ENCODE peak calls at places on chromosomes 12 and 14, in nine cellular contexts. O is suprapubic skin; B is endodermal cell; E is substantia nigra; X is Panc1; A is K562; D is body of pancreas; V is effector memory CD4-positive, alpha-beta T cell; I is Karpas-422. L is an unnamed sample.

GRCh38 chr14:37597538-37598084 is 2.2 kb downstream of the TTC6 start:
- DNase-seq in X (no peak), I (no peak), O (peak), B (peak), D (no peak), A (no peak), V (no peak), E (no peak), L (no peak)

GRCh38 chr12:2412305-2412643 is 359.5 kb downstream of the CACNA1C start:
- DNase-seq in O (no peak), V (no peak), A (peak), I (no peak), D (no peak), E (no peak), B (peak), X (no peak), L (no peak)

GRCh38 chr12:105322070-105322469 is 8.4 kb upstream of the C12orf75 start:
- DNase-seq in B (no peak), X (no peak), E (no peak), D (no peak), I (no peak), O (no peak), V (no peak), A (no peak), L (no peak)

GRCh38 chr14:101556131-101556530 is 5.2 kb upstream of the DIO3 start:
- DNase-seq in X (no peak), I (no peak), V (no peak), D (no peak), O (no peak), A (no peak), E (no peak), B (no peak), L (no peak)

GRCh38 chr14:70822706-70823185 is 13.4 kb upstream of the MAP3K9 start:
- DNase-seq in I (no peak), A (no peak), E (no peak), O (no peak), X (no peak), D (peak), B (peak), V (no peak), L (no peak)

GRCh38 chr12:6684609-6685008 is 4.6 kb downstream of the ZNF384 start:
- DNase-seq in A (peak), X (no peak), I (peak), O (no peak), B (peak), E (no peak), V (no peak), D (no peak), L (no peak)

GRCh38 chr12:122865268-122866231 is 30.3 kb downstream of the HIP1R start:
- DNase-seq in D (peak), X (no peak), V (no peak), B (peak), E (no peak), A (peak), I (peak), O (peak), L (no peak)

GRCh38 chr12:6829532-6830220 is 1.5 kb downstream of the P3H3 start:
- DNase-seq in O (no peak), B (no peak), V (no peak), D (peak), I (no peak), X (no peak), A (no peak), E (no peak), L (no peak)

GRCh38 chr14:44736326-44736725 is 225.4 kb downstream of the KLHL28 start:
- DNase-seq in V (no peak), B (no peak), I (no peak), O (no peak), E (no peak), A (no peak), D (no peak), X (no peak), L (no peak)

GRCh38 chr12:23803547-23803946 is 145.9 kb downstream of the SOX5 start:
- DNase-seq in D (no peak), X (no peak), A (no peak), I (no peak), O (no peak), V (no peak), B (no peak), E (no peak), L (no peak)

GRCh38 chr14:77584809-77585208 is 31.6 kb downstream of the SPTLC2 start:
- DNase-seq in X (no peak), O (no peak), D (no peak), B (no peak), A (no peak), E (no peak), V (no peak), I (no peak), L (no peak)

GRCh38 chr14:49586673-49587460 is 687 bp upstream of the RPS29 start:
- DNase-seq in I (peak), B (peak), A (peak), O (no peak), V (peak), X (peak), D (no peak), E (no peak), L (no peak)

GRCh38 chr14:64880382-64881121 is 845 bp upstream of the SPTB start:
- DNase-seq in B (peak), O (peak), V (peak), A (peak), E (no peak), D (peak), X (no peak), I (peak), L (peak)

GRCh38 chr12:55700255-55701018 is 7.3 kb downstream of the ITGA7 start:
- DNase-seq in E (no peak), B (no peak), I (no peak), A (no peak), O (peak), D (no peak), V (no peak), X (no peak), L (no peak)

GRCh38 chr12:122793685-122794106 is 19.3 kb downstream of the CCDC62 start:
- DNase-seq in B (peak), V (no peak), E (no peak), A (peak), O (no peak), X (peak), I (peak), D (peak), L (peak)

GRCh38 chr14:75315143-75315542 is 36.5 kb downstream of the FOS start:
- DNase-seq in A (no peak), B (no peak), D (peak), E (no peak), O (peak), X (no peak), V (no peak), I (no peak), L (peak)

GRCh38 chr12:53229454-53229853 is 2.6 kb downstream of the RARG start:
- DNase-seq in B (no peak), E (no peak), I (no peak), O (no peak), A (no peak), X (no peak), V (no peak), D (no peak), L (no peak)

GRCh38 chr14:38134631-38135030 is 73.1 kb upstream of the SSTR1 start:
- DNase-seq in X (no peak), B (no peak), O (no peak), V (no peak), I (peak), D (no peak), E (no peak), A (no peak), L (no peak)

GRCh38 chr12:109487181-109488050 is 10.0 kb downstream of the UBE3B start:
- DNase-seq in B (no peak), X (no peak), I (no peak), O (no peak), D (no peak), V (no peak), A (no peak), E (no peak), L (no peak)

GRCh38 chr12:21502872-21503271 is 1.3 kb downstream of the GOLT1B start:
- DNase-seq in D (no peak), V (no peak), A (no peak), I (peak), O (no peak), X (no peak), E (no peak), B (no peak), L (no peak)

GRCh38 chr14:66680216-66680615 is 172.3 kb downstream of the GPHN start:
- DNase-seq in E (no peak), X (no peak), V (no peak), B (no peak), I (no peak), A (no peak), O (no peak), D (no peak), L (no peak)

GRCh38 chr12:64278421-64278820 is 56.3 kb upstream of the KICS2 start:
- DNase-seq in V (no peak), B (no peak), A (no peak), I (no peak), X (no peak), O (no peak), E (no peak), D (no peak), L (no peak)

GRCh38 chr12:52913424-52913821 is 8.5 kb upstream of the KRT8 start:
- DNase-seq in B (peak), D (peak), E (no peak), X (no peak), A (no peak), I (no peak), O (no peak), V (no peak), L (no peak)

GRCh38 chr12:84542289-84542688 is 370.3 kb downstream of the SLC6A15 start:
- DNase-seq in D (no peak), A (no peak), V (no peak), O (no peak), X (no peak), B (no peak), E (no peak), I (no peak), L (no peak)

GRCh38 chr12:118377891-118378470 is 1.6 kb downstream of the SUDS3 start:
- DNase-seq in O (peak), B (peak), X (no peak), I (peak), E (no peak), V (peak), A (peak), D (peak), L (peak)

GRCh38 chr12:48118491-48118890 is 673 bp upstream of the PFKM start:
- DNase-seq in A (peak), B (peak), O (no peak), V (no peak), D (no peak), I (peak), E (no peak), X (no peak), L (no peak)

GRCh38 chr12:48023386-48023785 is 19.1 kb upstream of the COL2A1 start:
- DNase-seq in B (peak), I (no peak), O (no peak), E (no peak), X (no peak), D (no peak), A (no peak), V (no peak), L (no peak)

GRCh38 chr12:56216461-56216860 is 5.3 kb downstream of the RNF41 start:
- DNase-seq in D (no peak), B (no peak), X (no peak), E (no peak), A (no peak), O (no peak), I (no peak), V (no peak), L (peak)

GRCh38 chr12:55720894-55721444 is 776 bp downstream of the RDH5 start:
- DNase-seq in E (peak), O (peak), V (no peak), B (peak), D (peak), I (no peak), X (peak), A (no peak), L (peak)

GRCh38 chr14:93042968-93043940 is 72.5 kb downstream of the ITPK1 start:
- DNase-seq in X (no peak), O (peak), I (no peak), A (no peak), B (peak), E (no peak), D (peak), V (no peak), L (peak)

GRCh38 chr12:40946612-40947194 is 241.4 kb upstream of the PDZRN4 start:
- DNase-seq in X (no peak), B (no peak), E (no peak), O (no peak), I (peak), A (peak), D (no peak), V (no peak), L (no peak)

GRCh38 chr12:53213348-53213747 is 6.3 kb upstream of the ITGB7 start:
- DNase-seq in I (peak), V (peak), E (peak), D (peak), O (peak), X (no peak), A (peak), B (peak), L (peak)

GRCh38 chr12:89247541-89247942 is 104.8 kb downstream of the DUSP6 start:
- DNase-seq in B (peak), D (no peak), E (no peak), V (no peak), I (no peak), X (no peak), A (no peak), O (no peak), L (no peak)

DNA sequence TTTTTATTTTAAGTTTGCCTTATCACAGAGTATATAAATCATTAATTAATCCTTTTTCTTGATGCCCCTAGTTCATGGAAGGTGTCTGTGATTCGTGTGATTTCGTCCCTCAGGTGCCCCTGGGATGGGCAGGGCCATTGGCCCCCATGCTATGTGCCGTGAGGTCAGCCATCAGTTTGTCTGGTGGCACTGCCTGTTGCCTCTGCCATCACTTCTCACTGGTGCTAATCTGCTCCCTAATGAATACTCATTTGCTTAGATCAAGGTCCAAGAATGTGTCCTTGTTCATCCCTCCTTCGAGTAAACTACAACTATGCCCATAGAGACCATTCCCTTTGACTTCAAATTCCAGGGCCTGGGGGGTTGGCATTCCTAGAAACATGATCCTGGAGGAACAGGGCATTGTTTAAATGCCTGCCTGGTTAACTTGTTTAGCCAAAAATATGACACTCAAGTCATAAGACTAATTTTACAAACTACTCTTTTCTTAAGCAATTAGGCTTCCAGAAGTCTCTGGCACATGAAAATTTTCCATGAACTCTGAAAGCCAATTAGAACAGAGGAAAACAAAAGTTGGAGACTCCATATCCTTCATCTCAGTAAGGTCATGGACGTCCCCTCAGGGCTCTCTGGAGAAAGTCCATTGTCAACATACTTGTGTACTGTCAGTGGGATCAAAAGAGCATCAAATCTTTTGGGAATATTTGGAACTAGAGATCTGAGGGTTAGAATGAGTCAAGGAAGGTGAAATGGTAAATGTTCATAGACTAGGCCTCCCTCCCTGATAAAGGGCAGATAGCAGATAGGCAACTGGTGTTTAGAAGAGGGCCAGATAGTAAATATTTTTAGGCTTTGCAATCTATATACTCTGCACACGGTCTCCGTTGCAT is 90.9 kb upstream of the PLXNC1 start:
- DNase-seq in O (no peak), D (no peak), I (no peak), E (no peak), B (no peak), A (no peak), X (no peak), V (no peak), L (no peak)
- H3K27ac ChIP-seq in O (no peak), D (no peak), I (no peak), E (no peak), B (no peak), A (no peak), X (no peak), V (no peak), L (peak)

DNA sequence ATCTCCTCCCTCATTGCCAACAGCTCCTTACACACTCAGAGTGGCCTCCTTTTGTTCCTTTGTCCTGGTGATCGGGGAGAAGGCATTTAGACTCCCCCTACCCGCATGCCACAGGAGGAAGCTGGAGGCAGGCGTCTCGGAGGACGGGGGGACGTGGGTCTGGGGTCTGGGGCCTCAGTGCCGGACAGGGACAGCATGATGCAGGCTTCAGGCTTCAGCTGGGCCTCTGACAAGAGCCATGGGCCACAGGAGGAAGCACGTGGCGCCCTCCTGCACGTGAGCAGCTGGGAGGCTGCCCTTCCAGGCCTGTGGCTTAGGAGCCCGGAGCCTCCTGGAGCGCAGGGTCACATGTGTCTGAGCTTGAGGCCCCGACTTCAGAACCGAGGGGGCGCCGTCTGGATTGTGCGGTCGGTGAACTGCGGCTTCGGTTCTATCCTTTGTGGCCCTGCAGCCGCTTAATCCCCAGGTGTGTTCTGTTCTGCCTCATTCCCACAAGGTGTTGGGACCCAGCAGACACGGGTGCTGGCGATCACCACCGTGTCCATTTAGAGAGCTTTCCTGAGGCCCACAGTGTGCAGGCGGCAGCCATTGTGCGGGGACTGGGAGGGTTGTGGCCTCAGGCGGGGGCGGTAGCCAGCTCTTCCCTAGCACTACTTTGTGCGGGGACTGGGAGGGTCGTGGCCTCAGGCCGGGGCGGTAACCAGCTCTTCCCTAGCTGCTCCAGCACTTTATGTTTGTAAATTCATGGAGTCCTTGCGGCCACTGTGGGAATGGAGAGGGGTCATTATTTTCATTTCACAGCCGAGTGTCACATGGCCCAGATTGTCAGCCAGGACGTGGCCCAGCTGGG is 150.1 kb downstream of the ADGRD1 start:
- DNase-seq in D (no peak), O (no peak), A (no peak), V (no peak), E (no peak), X (no peak), B (peak), I (no peak), L (no peak)
- H3K27ac ChIP-seq in D (no peak), O (no peak), A (no peak), V (no peak), E (no peak), X (no peak), B (peak), I (no peak), L (no peak)

GRCh38 chr14:68888883-68889282 is 90.2 kb downstream of the ACTN1 start:
- DNase-seq in A (no peak), X (no peak), D (no peak), E (no peak), V (no peak), O (peak), B (no peak), I (no peak), L (no peak)
- H3K27ac ChIP-seq in A (no peak), X (no peak), D (no peak), E (no peak), V (no peak), O (no peak), B (no peak), I (no peak), L (no peak)

DNA sequence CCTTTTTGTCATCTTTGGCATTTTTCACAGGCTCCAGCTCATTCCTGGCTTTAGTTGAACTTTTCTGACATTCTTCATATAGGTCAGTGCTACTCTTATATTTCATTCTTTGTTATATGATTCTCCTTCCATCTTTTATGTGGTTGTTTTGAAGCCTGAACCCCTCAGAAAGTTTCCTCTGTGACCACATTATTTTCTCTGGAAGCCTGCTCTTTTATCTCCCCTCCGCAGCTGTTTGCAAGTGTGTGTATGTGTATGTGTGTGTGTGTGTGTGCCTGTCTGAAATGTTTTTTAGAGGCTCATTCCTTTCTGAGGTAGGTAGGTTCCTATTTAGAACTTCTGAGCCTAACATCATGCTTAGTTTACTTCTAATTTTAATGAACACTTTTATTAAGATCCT is 47.6 kb downstream of the ANO4 start:
- DNase-seq in I (no peak), E (no peak), X (no peak), V (no peak), D (no peak), B (no peak), A (no peak), O (no peak), L (no peak)
- H3K27ac ChIP-seq in I (no peak), E (peak), X (no peak), V (no peak), D (no peak), B (no peak), A (no peak), O (no peak), L (no peak)

GRCh38 chr14:63633801-63634200 is 7.9 kb downstream of the WDR89 start:
- DNase-seq in V (no peak), A (no peak), O (no peak), B (no peak), I (peak), D (no peak), X (no peak), E (no peak), L (no peak)

GRCh38 chr14:63632932-63633514 is 8.6 kb downstream of the WDR89 start:
- DNase-seq in D (no peak), I (peak), A (peak), V (no peak), E (no peak), O (no peak), B (no peak), X (no peak), L (no peak)
- H3K27ac ChIP-seq in D (no peak), I (peak), A (no peak), V (no peak), E (no peak), O (no peak), B (no peak), X (no peak), L (no peak)

GRCh38 chr14:56025191-56025590 is 93.0 kb upstream of the PELI2 start:
- DNase-seq in A (no peak), O (no peak), X (no peak), V (no peak), D (no peak), E (no peak), B (no peak), I (no peak), L (no peak)

GRCh38 chr14:56027916-56028637 is 90.1 kb upstream of the PELI2 start:
- DNase-seq in X (no peak), O (no peak), B (no peak), V (no peak), E (no peak), D (no peak), A (no peak), I (no peak), L (no peak)

GRCh38 chr14:56023681-56024080 is 94.5 kb upstream of the PELI2 start:
- DNase-seq in E (no peak), A (no peak), I (no peak), X (no peak), O (no peak), B (no peak), V (no peak), D (no peak), L (no peak)

DNA sequence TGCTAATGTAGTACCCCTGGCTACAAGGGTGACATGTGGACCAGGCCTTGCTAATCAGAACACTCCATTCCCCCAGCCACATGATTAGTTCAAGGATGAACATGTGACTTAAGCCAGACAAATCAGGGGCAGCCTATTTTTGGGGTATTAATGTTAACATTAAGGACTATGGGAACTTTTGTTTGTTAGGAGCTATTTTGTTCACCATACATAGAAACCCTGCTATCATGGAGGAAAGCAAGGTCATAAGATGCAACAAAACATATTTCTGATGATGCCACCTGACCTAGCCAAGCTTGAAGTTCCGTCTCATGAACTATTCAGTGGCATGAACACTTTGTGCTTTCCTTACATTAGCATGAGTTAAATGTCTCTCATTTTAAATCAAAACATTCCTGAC is 90.8 kb upstream of the PELI2 start:
- DNase-seq in X (no peak), E (no peak), V (no peak), I (no peak), O (no peak), D (no peak), A (no peak), B (no peak), L (no peak)
- H3K27ac ChIP-seq in X (no peak), E (no peak), V (no peak), I (no peak), O (peak), D (no peak), A (no peak), B (no peak), L (no peak)